ENCODE peak calls at places on chromosome 9, in seven cellular contexts. One of them, this sample, is unnamed.

GRCh38 chr9:79387091-79387490 is 184.7 kb upstream of the TLE4 start:
- DNase-seq in H1: no peak
- DNase-seq in stomach: no peak
- DNase-seq in A549: no peak
- DNase-seq in sigmoid colon: no peak
- DNase-seq in ovary: no peak
- DNase-seq in HepG2: no peak
- DNase-seq in this sample: no peak

GRCh38 chr9:114418053-114418452 is 30.3 kb upstream of the AKNA start:
- DNase-seq in H1: no peak
- DNase-seq in stomach: no peak
- DNase-seq in A549: no peak
- DNase-seq in sigmoid colon: no peak
- DNase-seq in ovary: peak; percentile 23
- DNase-seq in HepG2: no peak
- DNase-seq in this sample: no peak

GRCh38 chr9:32351845-32352244 is 32.6 kb upstream of the ACO1 start:
- DNase-seq in H1: peak; percentile 59
- DNase-seq in stomach: no peak
- DNase-seq in A549: peak; percentile 24
- DNase-seq in sigmoid colon: no peak
- DNase-seq in ovary: no peak
- DNase-seq in HepG2: no peak
- DNase-seq in this sample: no peak

GRCh38 chr9:104301770-104302169 is 202.3 kb upstream of the OR13F1 start:
- DNase-seq in H1: no peak
- DNase-seq in stomach: no peak
- DNase-seq in A549: no peak
- DNase-seq in sigmoid colon: no peak
- DNase-seq in ovary: no peak
- DNase-seq in HepG2: no peak
- DNase-seq in this sample: no peak

GRCh38 chr9:93415176-93415690 is 36.3 kb upstream of the FAM120A start:
- DNase-seq in H1: no peak
- DNase-seq in stomach: no peak
- DNase-seq in A549: no peak
- DNase-seq in sigmoid colon: no peak
- DNase-seq in ovary: no peak
- DNase-seq in HepG2: no peak
- DNase-seq in this sample: no peak

GRCh38 chr9:98146101-98146991 is 27.3 kb upstream of the TRIM14 start:
- DNase-seq in H1: no peak
- DNase-seq in stomach: peak; percentile 92
- DNase-seq in A549: peak; percentile 68
- DNase-seq in sigmoid colon: no peak
- DNase-seq in ovary: no peak
- DNase-seq in HepG2: peak; percentile 94
- DNase-seq in this sample: peak; percentile 80

GRCh38 chr9:78196258-78196657 is 39.6 kb upstream of the CEP78 start:
- DNase-seq in H1: no peak
- DNase-seq in stomach: no peak
- DNase-seq in A549: no peak
- DNase-seq in sigmoid colon: no peak
- DNase-seq in ovary: no peak
- DNase-seq in HepG2: no peak
- DNase-seq in this sample: no peak

GRCh38 chr9:104322581-104322980 is 181.5 kb upstream of the OR13F1 start:
- DNase-seq in H1: no peak
- DNase-seq in stomach: peak; percentile 79
- DNase-seq in A549: no peak
- DNase-seq in sigmoid colon: no peak
- DNase-seq in ovary: no peak
- DNase-seq in HepG2: no peak
- DNase-seq in this sample: no peak

GRCh38 chr9:29697011-29697410 is 2123.7 kb upstream of the C9orf72 start:
- DNase-seq in H1: no peak
- DNase-seq in stomach: no peak
- DNase-seq in A549: no peak
- DNase-seq in sigmoid colon: no peak
- DNase-seq in ovary: no peak
- DNase-seq in HepG2: no peak
- DNase-seq in this sample: no peak

GRCh38 chr9:38043931-38044623 is 24.9 kb downstream of the SHB start:
- DNase-seq in H1: no peak
- DNase-seq in stomach: peak; percentile 71
- DNase-seq in A549: no peak
- DNase-seq in sigmoid colon: no peak
- DNase-seq in ovary: no peak
- DNase-seq in HepG2: no peak
- DNase-seq in this sample: no peak

GRCh38 chr9:137607141-137607857 is 1.8 kb downstream of the ARRDC1 start:
- DNase-seq in H1: no peak
- DNase-seq in stomach: no peak
- DNase-seq in A549: no peak
- DNase-seq in sigmoid colon: no peak
- DNase-seq in ovary: no peak
- DNase-seq in HepG2: no peak
- DNase-seq in this sample: no peak

GRCh38 chr9:130870491-130871381 is 25.9 kb downstream of the QRFP start:
- DNase-seq in H1: no peak
- DNase-seq in stomach: no peak
- DNase-seq in A549: no peak
- DNase-seq in sigmoid colon: no peak
- DNase-seq in ovary: peak; percentile 40
- DNase-seq in HepG2: no peak
- DNase-seq in this sample: no peak

GRCh38 chr9:88814521-88815101 is 176.7 kb upstream of the S1PR3 start:
- DNase-seq in H1: peak; percentile 19
- DNase-seq in stomach: no peak
- DNase-seq in A549: no peak
- DNase-seq in sigmoid colon: no peak
- DNase-seq in ovary: no peak
- DNase-seq in HepG2: no peak
- DNase-seq in this sample: no peak

GRCh38 chr9:100072805-100073204 is 26.0 kb downstream of the ERP44 start:
- DNase-seq in H1: no peak
- DNase-seq in stomach: no peak
- DNase-seq in A549: no peak
- DNase-seq in sigmoid colon: no peak
- DNase-seq in ovary: no peak
- DNase-seq in HepG2: no peak
- DNase-seq in this sample: no peak

GRCh38 chr9:6673326-6674025 is 27.9 kb upstream of the GLDC start:
- DNase-seq in H1: no peak
- DNase-seq in stomach: no peak
- DNase-seq in A549: no peak
- DNase-seq in sigmoid colon: no peak
- DNase-seq in ovary: no peak
- DNase-seq in HepG2: peak; percentile 43
- DNase-seq in this sample: no peak

GRCh38 chr9:7854763-7855162 is 55.2 kb upstream of the DMAC1 start:
- DNase-seq in H1: no peak
- DNase-seq in stomach: no peak
- DNase-seq in A549: no peak
- DNase-seq in sigmoid colon: no peak
- DNase-seq in ovary: no peak
- DNase-seq in HepG2: no peak
- DNase-seq in this sample: no peak

GRCh38 chr9:19174127-19174921 is 47.0 kb upstream of the PLIN2 start:
- DNase-seq in H1: peak; percentile 50
- DNase-seq in stomach: peak; percentile 55
- DNase-seq in A549: peak; percentile 63
- DNase-seq in sigmoid colon: peak; percentile 89
- DNase-seq in ovary: peak; percentile 50
- DNase-seq in HepG2: peak; percentile 79
- DNase-seq in this sample: peak; percentile 84

GRCh38 chr9:95514402-95514801 is 2.4 kb downstream of the PTCH1 start:
- DNase-seq in H1: no peak
- DNase-seq in stomach: no peak
- DNase-seq in A549: no peak
- DNase-seq in sigmoid colon: no peak
- DNase-seq in ovary: no peak
- DNase-seq in HepG2: no peak
- DNase-seq in this sample: no peak

GRCh38 chr9:110030632-110031031 is 177.3 kb downstream of the C9orf152 start:
- DNase-seq in H1: no peak
- DNase-seq in stomach: no peak
- DNase-seq in A549: peak; percentile 13
- DNase-seq in sigmoid colon: no peak
- DNase-seq in ovary: no peak
- DNase-seq in HepG2: no peak
- DNase-seq in this sample: no peak

GRCh38 chr9:130872912-130873503 is 23.6 kb downstream of the QRFP start:
- DNase-seq in H1: no peak
- DNase-seq in stomach: peak; percentile 89
- DNase-seq in A549: no peak
- DNase-seq in sigmoid colon: peak; percentile 85
- DNase-seq in ovary: peak; percentile 44
- DNase-seq in HepG2: peak; percentile 84
- DNase-seq in this sample: no peak

GRCh38 chr9:4750021-4750673 is 9.1 kb upstream of the AK3 start:
- DNase-seq in H1: no peak
- DNase-seq in stomach: no peak
- DNase-seq in A549: peak; percentile 46
- DNase-seq in sigmoid colon: no peak
- DNase-seq in ovary: no peak
- DNase-seq in HepG2: no peak
- DNase-seq in this sample: no peak

GRCh38 chr9:120921751-120922181 is 4.8 kb downstream of the TRAF1 start:
- DNase-seq in H1: no peak
- DNase-seq in stomach: no peak
- DNase-seq in A549: no peak
- DNase-seq in sigmoid colon: no peak
- DNase-seq in ovary: no peak
- DNase-seq in HepG2: no peak
- DNase-seq in this sample: no peak

GRCh38 chr9:131426545-131426944 is 32.7 kb downstream of the PRRC2B start:
- DNase-seq in H1: no peak
- DNase-seq in stomach: no peak
- DNase-seq in A549: no peak
- DNase-seq in sigmoid colon: no peak
- DNase-seq in ovary: peak; percentile 20
- DNase-seq in HepG2: no peak
- DNase-seq in this sample: no peak

GRCh38 chr9:90141723-90142122 is 500.9 kb downstream of the DIRAS2 start:
- DNase-seq in H1: no peak
- DNase-seq in stomach: no peak
- DNase-seq in A549: peak; percentile 20
- DNase-seq in sigmoid colon: no peak
- DNase-seq in ovary: no peak
- DNase-seq in HepG2: peak; percentile 12
- DNase-seq in this sample: no peak

GRCh38 chr9:13322828-13323550 is 43.5 kb upstream of the MPDZ start:
- DNase-seq in H1: peak; percentile 44
- DNase-seq in stomach: no peak
- DNase-seq in A549: no peak
- DNase-seq in sigmoid colon: peak; percentile 90
- DNase-seq in ovary: no peak
- DNase-seq in HepG2: no peak
- DNase-seq in this sample: no peak

DNA sequence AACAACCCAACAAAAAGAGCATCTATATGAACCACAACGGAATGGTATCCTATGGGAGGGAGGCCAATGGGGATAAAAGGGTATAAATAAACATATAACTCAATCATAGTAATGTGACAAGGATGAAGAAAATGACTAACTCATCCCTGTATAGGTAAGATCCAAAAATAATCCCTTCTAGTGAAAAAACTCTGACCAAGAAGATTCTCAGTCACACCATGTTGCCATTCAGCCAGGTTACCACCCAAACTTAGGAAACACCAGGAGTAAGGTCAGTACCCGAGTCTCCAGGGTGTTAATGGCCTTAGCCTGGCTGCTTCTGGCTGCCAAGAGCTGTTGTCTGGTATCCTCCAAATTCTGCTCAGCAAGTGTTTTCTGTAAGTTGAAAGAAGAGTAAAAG is 32.8 kb downstream of the GOLGA1 start:
- DNase-seq in H1: no peak
- DNase-seq in stomach: no peak
- DNase-seq in A549: no peak
- DNase-seq in sigmoid colon: no peak
- DNase-seq in ovary: no peak
- DNase-seq in HepG2: no peak
- DNase-seq in this sample: no peak
- TF ChIP-seq EP300 in H1: no peak
- TF ChIP-seq EP300 in stomach: no peak
- TF ChIP-seq EP300 in A549: no peak
- TF ChIP-seq EP300 in sigmoid colon: no peak
- TF ChIP-seq EP300 in ovary: no peak
- TF ChIP-seq EP300 in HepG2: no peak
- TF ChIP-seq EP300 in this sample: no peak

GRCh38 chr9:128656416-128657343 is at the start of gene DYNC2I2:
- DNase-seq in H1: peak; percentile 97
- DNase-seq in stomach: peak; percentile 98
- DNase-seq in A549: peak; percentile 96
- DNase-seq in sigmoid colon: peak; percentile 98
- DNase-seq in ovary: peak; percentile 98
- DNase-seq in HepG2: peak; percentile 87
- DNase-seq in this sample: peak; percentile 97
- TF ChIP-seq POLR2A in H1: peak; percentile 87
- TF ChIP-seq POLR2A in stomach: no peak
- TF ChIP-seq POLR2A in A549: peak; percentile 86
- TF ChIP-seq POLR2A in sigmoid colon: peak; percentile 19
- TF ChIP-seq POLR2A in ovary: peak; percentile 38
- TF ChIP-seq POLR2A in HepG2: peak; percentile 74
- TF ChIP-seq POLR2A in this sample: no peak

GRCh38 chr9:35750256-35750531 is 1.1 kb downstream of the RGP1 start:
- DNase-seq in H1: no peak
- DNase-seq in stomach: peak; percentile 14
- DNase-seq in A549: no peak
- DNase-seq in sigmoid colon: no peak
- DNase-seq in ovary: no peak
- DNase-seq in HepG2: no peak
- DNase-seq in this sample: no peak
- TF ChIP-seq EP300 in H1: no peak
- TF ChIP-seq EP300 in stomach: no peak
- TF ChIP-seq EP300 in A549: no peak
- TF ChIP-seq EP300 in sigmoid colon: no peak
- TF ChIP-seq EP300 in ovary: no peak
- TF ChIP-seq EP300 in HepG2: no peak
- TF ChIP-seq EP300 in this sample: no peak

GRCh38 chr9:16268037-16269010 is 602.1 kb downstream of the BNC2 start:
- DNase-seq in H1: no peak
- DNase-seq in stomach: no peak
- DNase-seq in A549: no peak
- DNase-seq in sigmoid colon: no peak
- DNase-seq in ovary: no peak
- DNase-seq in HepG2: no peak
- DNase-seq in this sample: no peak
- TF ChIP-seq POLR2A in H1: no peak
- TF ChIP-seq POLR2A in stomach: no peak
- TF ChIP-seq POLR2A in A549: no peak
- TF ChIP-seq POLR2A in sigmoid colon: no peak
- TF ChIP-seq POLR2A in ovary: no peak
- TF ChIP-seq POLR2A in HepG2: no peak
- TF ChIP-seq POLR2A in this sample: no peak

This sample was measured in suprapubic skin.